ENCODE peak calls at places on chromosomes 16 and 17, in four cellular contexts. G, X, R and J are unnamed samples.

GRCh38 chr17:15269087-15269486 is 4.0 kb upstream of the PMP22 start:
- DNase-seq in R (no peak), X (no peak), G (no peak), J (no peak)

GRCh38 chr17:15431766-15432165 is 35.7 kb downstream of the CDRT4 start:
- DNase-seq in X (no peak), G (no peak), R (no peak), J (no peak)

GRCh38 chr16:1788708-1789100 is 4.8 kb downstream of the IGFALS start:
- DNase-seq in G (no peak), R (no peak), X (no peak), J (no peak)

GRCh38 chr16:11977206-11978041 is 890 bp downstream of the SNX29 start:
- DNase-seq in X (peak), G (no peak), R (no peak), J (no peak)

GRCh38 chr16:9049241-9049640 is 42.2 kb upstream of the HAPSTR1 start:
- DNase-seq in X (no peak), R (no peak), G (no peak), J (no peak)

GRCh38 chr16:50238868-50239301 is 27.5 kb upstream of the ADCY7 start:
- DNase-seq in G (no peak), R (no peak), X (no peak), J (no peak)

GRCh38 chr17:31413871-31414589 is 22.6 kb downstream of the RAB11FIP4 start:
- DNase-seq in R (no peak), G (no peak), X (no peak), J (no peak)

GRCh38 chr16:4613636-4614570 is 785 bp downstream of the UBALD1 start:
- DNase-seq in G (peak), X (peak), R (no peak), J (no peak)

GRCh38 chr17:78343433-78344201 is 16.3 kb downstream of the SOCS3 start:
- DNase-seq in R (no peak), X (no peak), G (no peak), J (no peak)

GRCh38 chr16:48539485-48540221 is 70.3 kb downstream of the N4BP1 start:
- DNase-seq in G (no peak), R (no peak), X (no peak), J (no peak)

GRCh38 chr16:53619247-53619646 is 84.4 kb downstream of the RPGRIP1L start:
- DNase-seq in G (no peak), X (no peak), R (no peak), J (no peak)

GRCh38 chr16:50859628-50860360 is 117.9 kb downstream of the CYLD start:
- DNase-seq in G (peak), R (no peak), X (no peak), J (no peak)

GRCh38 chr17:55677449-55677848 is 45.2 kb downstream of the TMEM100 start:
- DNase-seq in G (no peak), X (no peak), R (no peak), J (no peak)

GRCh38 chr16:1180772-1181714 is 28.1 kb downstream of the CACNA1H start:
- DNase-seq in R (no peak), X (no peak), G (no peak), J (no peak)

GRCh38 chr16:86211800-86212199 is 298.5 kb upstream of the FOXF1 start:
- DNase-seq in R (no peak), X (no peak), G (no peak), J (no peak)

GRCh38 chr17:16456770-16457316 is 35.1 kb downstream of the LRRC75A start:
- DNase-seq in R (no peak), X (no peak), G (no peak), J (no peak)

GRCh38 chr16:12971216-12971615 is 69.8 kb downstream of the SHISA9 start:
- DNase-seq in X (no peak), G (no peak), R (peak), J (no peak)

GRCh38 chr16:81060576-81061306 is 16.3 kb downstream of the C16orf46 start:
- DNase-seq in G (no peak), R (no peak), X (no peak), J (no peak)

GRCh38 chr17:74797824-74798223 is 21.7 kb upstream of the NAT9 start:
- DNase-seq in G (no peak), R (no peak), X (no peak), J (no peak)

GRCh38 chr17:12789075-12789975 is at the start of gene ARHGAP44:
- DNase-seq in G (peak), R (peak), X (peak), J (no peak)

GRCh38 chr17:66459811-66460270 is 157.4 kb downstream of the PRKCA start:
- DNase-seq in X (no peak), G (peak), R (no peak), J (no peak)

GRCh38 chr17:38327936-38328335 is 15.8 kb downstream of the GPR179 start:
- DNase-seq in X (no peak), R (no peak), G (no peak), J (no peak)

GRCh38 chr16:87436225-87437172 is 44.4 kb downstream of the MAP1LC3B start:
- DNase-seq in G (no peak), X (no peak), R (no peak), J (no peak)

GRCh38 chr16:27317320-27317719 is 3.5 kb downstream of the IL4R start:
- DNase-seq in R (no peak), G (no peak), X (no peak), J (no peak)

GRCh38 chr16:29745126-29745852 is 501 bp downstream of the C16orf54 start:
- DNase-seq in R (no peak), X (no peak), G (no peak), J (no peak)

GRCh38 chr16:74837056-74837455 is 62.4 kb upstream of the FA2H start:
- DNase-seq in R (no peak), X (no peak), G (no peak), J (no peak)

GRCh38 chr16:16021988-16022682 is 72.7 kb downstream of the ABCC1 start:
- DNase-seq in X (peak), G (peak), R (no peak), J (no peak)

GRCh38 chr16:84462296-84463210 is 41.9 kb downstream of the MEAK7 start:
- DNase-seq in R (no peak), G (no peak), X (no peak), J (no peak)

GRCh38 chr16:16021020-16021419 is 71.6 kb downstream of the ABCC1 start:
- DNase-seq in X (no peak), R (no peak), G (no peak), J (no peak)

GRCh38 chr16:7364054-7364407 is 31.4 kb downstream of the RBFOX1 start:
- DNase-seq in R (no peak), G (no peak), X (no peak), J (no peak)

GRCh38 chr17:81863123-81863675 is 2.9 kb upstream of the P4HB start:
- DNase-seq in X (no peak), G (no peak), R (no peak), J (no peak)

GRCh38 chr16:54175169-54175551 is 111.4 kb downstream of the IRX3 start:
- DNase-seq in G (no peak), X (no peak), R (no peak), J (no peak)

GRCh38 chr16:82867425-82867824 is 240.7 kb downstream of the CDH13 start:
- DNase-seq in X (no peak), G (no peak), R (no peak), J (no peak)

GRCh38 chr17:41308251-41308917 is 725 bp downstream of the KRTAP16-1 start:
- DNase-seq in G (no peak), X (no peak), R (no peak), J (peak)

GRCh38 chr17:77191266-77191665 is 50.5 kb downstream of the SEC14L1 start:
- DNase-seq in X (no peak), R (no peak), G (no peak), J (no peak)

GRCh38 chr17:79750650-79751545 is 20.2 kb downstream of the ENPP7 start:
- DNase-seq in R (no peak), X (no peak), G (no peak), J (no peak)

GRCh38 chr16:35629001-35629400 is 2169.6 kb downstream of the TP53TG3F start:
- DNase-seq in G (no peak), X (no peak), R (no peak), J (no peak)

GRCh38 chr16:86634290-86634689 is 55.9 kb downstream of the FOXL1 start:
- DNase-seq in G (no peak), X (peak), R (no peak), J (no peak)

GRCh38 chr17:82287849-82288601 is 14.5 kb upstream of the CSNK1D start:
- DNase-seq in X (peak), R (no peak), G (peak), J (no peak)

GRCh38 chr17:65167581-65167980 is 30.4 kb downstream of the RGS9 start:
- DNase-seq in X (no peak), G (no peak), R (no peak), J (no peak)

GRCh38 chr17:4950757-4951204 is at the start of gene ENO3:
- DNase-seq in R (no peak), G (peak), X (no peak), J (no peak)
- TF ChIP-seq HDAC6 in R (no peak), G (no peak), X (no peak), J (no peak)

DNA sequence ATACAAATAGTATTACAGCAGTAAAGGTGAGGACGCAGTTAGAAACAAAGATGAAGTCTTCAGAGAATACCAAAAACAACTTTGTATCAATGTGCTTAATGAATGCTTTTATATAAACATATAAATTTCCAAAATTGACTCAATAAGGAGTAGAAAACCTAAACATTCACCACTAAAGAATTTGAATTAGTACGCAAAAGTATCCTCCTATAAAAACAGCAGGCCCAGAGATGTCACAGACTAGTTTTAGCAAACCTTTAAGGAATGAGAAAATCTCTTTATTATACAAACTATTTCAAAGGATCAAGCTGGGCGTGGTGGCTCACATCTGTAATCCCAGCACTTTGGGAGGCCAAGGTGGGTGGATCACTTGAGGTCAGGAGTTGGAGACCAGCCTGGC is 86.2 kb downstream of the OR1D5 start:
- DNase-seq in R (no peak), X (no peak), G (no peak), J (no peak)
- TF ChIP-seq HDAC6 in R (no peak), X (no peak), G (no peak), J (no peak)

GRCh38 chr17:47945080-47945479 is 3.7 kb downstream of the PNPO start:
- DNase-seq in G (no peak), R (no peak), X (no peak), J (no peak)
- TF ChIP-seq HDAC6 in G (no peak), R (no peak), X (no peak), J (no peak)

GRCh38 chr17:52024296-52024870 is 134.1 kb downstream of the CA10 start:
- DNase-seq in R (no peak), G (no peak), X (no peak), J (no peak)
- TF ChIP-seq HDAC6 in R (no peak), G (no peak), X (no peak), J (no peak)